ENCODE peak calls at places on chromosomes 4 and X, in five cellular contexts. U is psoas muscle, G is GM20000, D is ascending aorta, X is Calu3. T is an unnamed sample.

GRCh38 chrX:46236411-46236810 is 308.8 kb downstream of the ZNF674 start:
- DNase-seq in U (no peak), G (no peak), D (no peak), X (no peak), T (no peak)

GRCh38 chr4:2269206-2269531 is 7.3 kb upstream of the MXD4 start:
- DNase-seq in U (peak), G (no peak), D (no peak), X (no peak), T (no peak)

GRCh38 chrX:41180194-41180902 is 95.1 kb downstream of the USP9X start:
- DNase-seq in U (peak), G (peak), D (peak), X (peak), T (peak)

GRCh38 chrX:122363112-122363511 is 821.0 kb upstream of the GRIA3 start:
- DNase-seq in U (no peak), G (no peak), D (no peak), X (no peak), T (peak)

GRCh38 chrX:134026732-134027311 is 41.4 kb upstream of the GPC3 start:
- DNase-seq in U (no peak), G (peak), D (peak), X (peak), T (peak)

GRCh38 chr4:20773144-20773997 is 73.1 kb downstream of the PACRGL start:
- DNase-seq in U (peak), G (peak), D (no peak), X (peak), T (peak)

GRCh38 chrX:49186125-49187027 is at the start of gene PRICKLE3:
- DNase-seq in U (peak), G (peak), D (peak), X (peak), T (peak)

GRCh38 chr4:140018931-140019618 is 134.9 kb downstream of the MAML3 start:
- DNase-seq in U (no peak), G (no peak), D (no peak), X (no peak), T (no peak)

GRCh38 chr4:148881860-148882643 is 439.8 kb upstream of the NR3C2 start:
- DNase-seq in U (no peak), G (no peak), D (no peak), X (no peak), T (no peak)

GRCh38 chr4:36255575-36255974 is 11.3 kb upstream of the ARAP2 start:
- DNase-seq in U (no peak), G (peak), D (no peak), X (no peak), T (no peak)

GRCh38 chr4:173014113-173014558 is 154.5 kb upstream of the GALNT7 start:
- DNase-seq in U (no peak), G (no peak), D (no peak), X (peak), T (peak)

T was measured in epithelial cell of esophagus.